ENCODE peak calls at places on chromosome 22, in seven cellular contexts. X is GM12891; P is HFF-Myc; W is activated CD4-positive, CD25-positive, alpha-beta regulatory T cell; K is activated naive CD4-positive, alpha-beta T cell; E is head of caudate nucleus; O is suprapubic skin. H is an unnamed sample.
A peak's percentile ranks its signal among the peaks of the same experiment; 100 is the strongest.

GRCh38 chr22:34067031-34067430 is 146.8 kb upstream of the LARGE1 start:
- DNase-seq in X (no peak), P (no peak), W (no peak), K (no peak), E (no peak), O (no peak), H (no peak)

GRCh38 chr22:42682113-42682851 is 33.1 kb upstream of the CYB5R3 start:
- DNase-seq in X (no peak), P (no peak), W (no peak), K (no peak), E (no peak), O (no peak), H (no peak)

GRCh38 chr22:30206964-30207363 is 39.6 kb downstream of the LIF start:
- DNase-seq in X (no peak), P (peak; percentile 74), W (no peak), K (no peak), E (no peak), O (peak; percentile 90), H (no peak)

GRCh38 chr22:37331034-37331428 is 48.7 kb downstream of the CYTH4 start:
- DNase-seq in X (no peak), P (no peak), W (no peak), K (no peak), E (no peak), O (no peak), H (no peak)

GRCh38 chr22:19984201-19984753 is 32.3 kb downstream of the ARVCF start:
- DNase-seq in X (no peak), P (no peak), W (no peak), K (no peak), E (no peak), O (no peak), H (no peak)

GRCh38 chr22:29330753-29331152 is 15.3 kb upstream of the RASL10A start:
- DNase-seq in X (no peak), P (peak; percentile 65), W (no peak), K (no peak), E (no peak), O (no peak), H (no peak)

GRCh38 chr22:44464000-44464399 is 34.0 kb downstream of the RTL6 start:
- DNase-seq in X (no peak), P (no peak), W (no peak), K (no peak), E (no peak), O (no peak), H (no peak)

GRCh38 chr22:19761022-19761499 is 483 bp downstream of the TBX1 start:
- DNase-seq in X (no peak), P (no peak), W (no peak), K (no peak), E (no peak), O (no peak), H (no peak)

GRCh38 chr22:29245626-29246385 is 22.0 kb downstream of the RHBDD3 start:
- DNase-seq in X (peak; percentile 64), P (no peak), W (peak; percentile 17), K (peak; percentile 51), E (peak; percentile 84), O (no peak), H (no peak)

GRCh38 chr22:28799125-28799833 is 1.1 kb downstream of the XBP1 start:
- DNase-seq in X (no peak), P (no peak), W (no peak), K (no peak), E (no peak), O (peak; percentile 87), H (no peak)

GRCh38 chr22:49747130-49747529 is 80.5 kb downstream of the BRD1 start:
- DNase-seq in X (no peak), P (no peak), W (no peak), K (no peak), E (no peak), O (no peak), H (no peak)

GRCh38 chr22:23836281-23836680 is 2.5 kb downstream of the DERL3 start:
- DNase-seq in X (no peak), P (no peak), W (no peak), K (no peak), E (no peak), O (no peak), H (no peak)

GRCh38 chr22:36256474-36256873 is 3.5 kb downstream of the APOL1 start:
- DNase-seq in X (no peak), P (no peak), W (no peak), K (no peak), E (no peak), O (no peak), H (no peak)

GRCh38 chr22:28548411-28548810 is 131.2 kb downstream of the TTC28 start:
- DNase-seq in X (no peak), P (no peak), W (no peak), K (no peak), E (no peak), O (no peak), H (no peak)

GRCh38 chr22:33720166-33720878 is 200.0 kb downstream of the LARGE1 start:
- DNase-seq in X (no peak), P (no peak), W (no peak), K (no peak), E (no peak), O (no peak), H (no peak)

GRCh38 chr22:16866167-16866566 is 41.0 kb upstream of the XKR3 start:
- DNase-seq in X (no peak), P (no peak), W (no peak), K (no peak), E (no peak), O (no peak), H (no peak)

GRCh38 chr22:23079814-23080521 is 9.6 kb downstream of the GNAZ start:
- DNase-seq in X (no peak), P (no peak), W (no peak), K (no peak), E (no peak), O (no peak), H (no peak)

GRCh38 chr22:19841641-19842385 is 12.9 kb downstream of the GNB1L start:
- DNase-seq in X (no peak), P (no peak), W (no peak), K (no peak), E (no peak), O (no peak), H (no peak)

GRCh38 chr22:33577862-33578411 is 342.3 kb downstream of the LARGE1 start:
- DNase-seq in X (no peak), P (no peak), W (no peak), K (no peak), E (no peak), O (no peak), H (no peak)

GRCh38 chr22:37634505-37635002 is 4.9 kb upstream of the SH3BP1 start:
- DNase-seq in X (no peak), P (no peak), W (no peak), K (no peak), E (no peak), O (no peak), H (no peak)

GRCh38 chr22:44242946-44243724 is 62.4 kb downstream of the PARVG start:
- DNase-seq in X (no peak), P (no peak), W (no peak), K (no peak), E (no peak), O (peak; percentile 54), H (no peak)

GRCh38 chr22:26573026-26573662 is 16.8 kb downstream of the TPST2 start:
- DNase-seq in X (no peak), P (no peak), W (no peak), K (no peak), E (peak; percentile 32), O (no peak), H (no peak)

GRCh38 chr22:48171294-48171693 is 1408.8 kb downstream of the TBC1D22A start:
- DNase-seq in X (no peak), P (no peak), W (no peak), K (no peak), E (no peak), O (peak; percentile 38), H (no peak)

GRCh38 chr22:30288414-30289125 is 735 bp downstream of the CASTOR1 start:
- DNase-seq in X (no peak), P (no peak), W (no peak), K (no peak), E (no peak), O (no peak), H (no peak)

GRCh38 chr22:46965552-46966494 is 203.4 kb downstream of the TBC1D22A start:
- DNase-seq in X (no peak), P (no peak), W (no peak), K (no peak), E (no peak), O (peak; percentile 67), H (no peak)

GRCh38 chr22:24501366-24502005 is 6.4 kb downstream of the UPB1 start:
- DNase-seq in X (no peak), P (no peak), W (no peak), K (no peak), E (no peak), O (no peak), H (no peak)

GRCh38 chr22:38422615-38423511 is 32.1 kb downstream of the KCNJ4 start:
- DNase-seq in X (no peak), P (no peak), W (no peak), K (no peak), E (peak; percentile 68), O (no peak), H (no peak)

GRCh38 chr22:37735054-37735453 is 38.2 kb downstream of the TRIOBP start:
- DNase-seq in X (no peak), P (no peak), W (no peak), K (no peak), E (peak; percentile 51), O (no peak), H (no peak)

GRCh38 chr22:38706101-38706884 is 549 bp downstream of the GTPBP1 start:
- DNase-seq in X (no peak), P (no peak), W (peak; percentile 26), K (no peak), E (peak; percentile 54), O (no peak), H (no peak)

GRCh38 chr22:29704528-29705285 is 15.1 kb upstream of the CABP7 start:
- DNase-seq in X (no peak), P (no peak), W (no peak), K (no peak), E (peak; percentile 71), O (no peak), H (no peak)

GRCh38 chr22:19169947-19170318 is 8.6 kb downstream of the SLC25A1 start:
- DNase-seq in X (no peak), P (no peak), W (no peak), K (no peak), E (no peak), O (no peak), H (no peak)

GRCh38 chr22:49826603-49827306 is 918 bp downstream of the BRD1 start:
- DNase-seq in X (no peak), P (no peak), W (no peak), K (no peak), E (peak; percentile 45), O (no peak), H (no peak)

GRCh38 chr22:41528938-41529561 is 15.2 kb downstream of the POLR3H start:
- DNase-seq in X (no peak), P (no peak), W (no peak), K (no peak), E (no peak), O (no peak), H (no peak)